ENCODE peak calls at places on chromosome 7, in five cellular contexts. I, H, L, C and A are unnamed samples.

GRCh38 chr7:37046680-37047079 is 322.4 kb upstream of the AOAH start:
- DNase-seq in I (no peak), H (no peak), L (no peak), C (no peak), A (no peak)

GRCh38 chr7:24756545-24756988 is 697 bp downstream of the GSDME start:
- DNase-seq in I (no peak), H (no peak), L (no peak), C (no peak), A (no peak)

GRCh38 chr7:76272872-76273271 is 29.6 kb upstream of the HSPB1 start:
- DNase-seq in I (no peak), H (no peak), L (no peak), C (peak), A (no peak)

GRCh38 chr7:83852136-83852535 is 203.2 kb upstream of the SEMA3E start:
- DNase-seq in I (no peak), H (no peak), L (no peak), C (no peak), A (no peak)

GRCh38 chr7:123051916-123052315 is 56.4 kb upstream of the TAS2R16 start:
- DNase-seq in I (no peak), H (no peak), L (no peak), C (no peak), A (no peak)

GRCh38 chr7:28666144-28666543 is 253.8 kb downstream of the CREB5 start:
- DNase-seq in I (no peak), H (no peak), L (peak), C (no peak), A (no peak)

GRCh38 chr7:516606-517456 is 2.8 kb downstream of the PDGFA start:
- DNase-seq in I (no peak), H (no peak), L (peak), C (no peak), A (peak)

GRCh38 chr7:74288034-74288881 is 949 bp upstream of the CLIP2 start:
- DNase-seq in I (no peak), H (peak), L (peak), C (no peak), A (no peak)

GRCh38 chr7:27088002-27088931 is 7.5 kb downstream of the HOXA1 start:
- DNase-seq in I (no peak), H (no peak), L (no peak), C (no peak), A (no peak)

GRCh38 chr7:55366461-55367138 is 1.5 kb downstream of the LANCL2 start:
- DNase-seq in I (no peak), H (peak), L (peak), C (peak), A (no peak)

GRCh38 chr7:5231811-5232484 is 41.9 kb downstream of the WIPI2 start:
- DNase-seq in I (no peak), H (no peak), L (no peak), C (no peak), A (peak)

GRCh38 chr7:4682621-4683042 is 537 bp downstream of the FOXK1 start:
- DNase-seq in I (peak), H (peak), L (peak), C (peak), A (no peak)

GRCh38 chr7:80185571-80185970 is 50.9 kb downstream of the GNAI1 start:
- DNase-seq in I (no peak), H (no peak), L (no peak), C (no peak), A (no peak)

GRCh38 chr7:105794741-105795729 is 81.4 kb downstream of the ATXN7L1 start:
- DNase-seq in I (no peak), H (no peak), L (no peak), C (no peak), A (no peak)

GRCh38 chr7:28168393-28169158 is 12.0 kb downstream of the JAZF1 start:
- DNase-seq in I (no peak), H (no peak), L (no peak), C (no peak), A (no peak)

GRCh38 chr7:66047426-66047825 is 28.2 kb upstream of the ASL start:
- DNase-seq in I (no peak), H (no peak), L (peak), C (no peak), A (no peak)